ENCODE peak calls at places on chromosomes 7 and 10, in six cellular contexts. M is mesenchymal stem cell, Z is IMR-90, B is fibroblast of lung, K is hepatocyte, A is endothelial cell of umbilical vein. R is an unnamed sample.

GRCh38 chr7:78279035-78279434 is 480.5 kb downstream of the PHTF2 start:
- DNase-seq in K (no peak), M (peak; percentile 69), A (peak; percentile 81), B (peak; percentile 86), Z (peak; percentile 91), R (no peak)

GRCh38 chr10:97827778-97828291 is 21.8 kb upstream of the GOLGA7B start:
- DNase-seq in A (no peak), B (peak; percentile 2), M (no peak), K (no peak), Z (no peak), R (no peak)

GRCh38 chr10:100890696-100891271 is 22.0 kb upstream of the SLF2 start:
- DNase-seq in A (peak; percentile 64), Z (peak; percentile 98), K (peak; percentile 55), M (peak; percentile 97), B (peak; percentile 98), R (no peak)

GRCh38 chr7:130894146-130895005 is 160.4 kb upstream of the KLF14 start:
- DNase-seq in A (peak; percentile 54), Z (peak; percentile 78), K (no peak), B (peak; percentile 78), M (peak; percentile 77), R (no peak)

GRCh38 chr7:103649052-103649451 is 203.0 kb upstream of the SLC26A5 start:
- DNase-seq in Z (no peak), M (no peak), A (no peak), B (no peak), K (no peak), R (no peak)

GRCh38 chr7:5606235-5606634 is 175.2 kb downstream of the RNF216 start:
- DNase-seq in K (no peak), A (no peak), M (no peak), Z (no peak), B (no peak), R (no peak)

GRCh38 chr10:84499846-84500245 is 171.5 kb downstream of the CCSER2 start:
- DNase-seq in K (no peak), Z (peak; percentile 12), A (peak; percentile 50), M (peak; percentile 57), B (peak; percentile 38), R (no peak)

GRCh38 chr7:4097001-4097609 is 585.0 kb upstream of the FOXK1 start:
- DNase-seq in A (no peak), K (no peak), M (no peak), Z (no peak), B (no peak), R (no peak)

GRCh38 chr7:139043823-139044812 is 8.3 kb upstream of the ZC3HAV1L start:
- DNase-seq in M (peak; percentile 79), B (no peak), Z (peak; percentile 44), K (no peak), A (peak; percentile 21), R (no peak)

GRCh38 chr7:148664319-148664718 is 34.4 kb upstream of the CUL1 start:
- DNase-seq in B (peak; percentile 83), K (peak; percentile 18), A (peak; percentile 38), Z (peak; percentile 27), M (peak; percentile 6), R (no peak)

GRCh38 chr7:128836729-128837348 is 6.6 kb downstream of the FLNC start:
- DNase-seq in K (no peak), B (no peak), A (no peak), Z (no peak), M (no peak), R (no peak)

GRCh38 chr10:28946479-28946878 is 269.2 kb downstream of the BAMBI start:
- DNase-seq in B (peak; percentile 89), K (no peak), M (peak; percentile 48), Z (peak; percentile 79), A (no peak), R (no peak)

GRCh38 chr7:136049117-136049516 is 72.0 kb upstream of the MTPN start:
- DNase-seq in Z (no peak), K (no peak), M (no peak), B (no peak), A (no peak), R (no peak)

GRCh38 chr7:157495594-157495993 is 158.8 kb downstream of the DNAJB6 start:
- DNase-seq in M (no peak), B (no peak), Z (no peak), K (no peak), A (no peak), R (no peak)

GRCh38 chr7:157508477-157508881 is 171.7 kb downstream of the DNAJB6 start:
- DNase-seq in Z (no peak), K (no peak), B (no peak), M (no peak), A (no peak), R (no peak)

GRCh38 chr10:74738543-74738942 is 87.9 kb upstream of the KAT6B start:
- DNase-seq in M (no peak), Z (no peak), B (no peak), A (no peak), K (no peak), R (peak; percentile 25)

GRCh38 chr7:41333506-41333905 is 369.4 kb downstream of the INHBA start:
- DNase-seq in M (peak; percentile 65), Z (peak; percentile 87), A (no peak), K (no peak), B (peak; percentile 94), R (no peak)

GRCh38 chr10:15742831-15743230 is 23.1 kb upstream of the ITGA8 start:
- DNase-seq in M (no peak), A (no peak), Z (no peak), B (peak; percentile 87), K (no peak), R (no peak)

GRCh38 chr7:4681922-4682620 is at the start of gene FOXK1:
- DNase-seq in M (peak; percentile 64), B (peak; percentile 65), Z (peak; percentile 65), K (peak; percentile 91), A (peak; percentile 39), R (peak; percentile 86)

GRCh38 chr7:101916876-101917275 is 99.5 kb downstream of the CUX1 start:
- DNase-seq in M (no peak), K (no peak), A (no peak), Z (no peak), B (no peak), R (no peak)

GRCh38 chr7:48813472-48813871 is 110.9 kb upstream of the CDC14C start:
- DNase-seq in Z (no peak), B (no peak), A (no peak), M (no peak), K (no peak), R (no peak)

GRCh38 chr7:77796960-77797359 is 1.3 kb downstream of the TMEM60 start:
- DNase-seq in K (no peak), A (no peak), Z (no peak), M (peak; percentile 18), B (no peak), R (no peak)

GRCh38 chr7:73850781-73851207 is 8.5 kb upstream of the METTL27 start:
- DNase-seq in M (peak; percentile 96), K (peak; percentile 77), A (peak; percentile 89), B (peak; percentile 99), Z (peak; percentile 99), R (no peak)

GRCh38 chr7:84633-85020 is 107.7 kb upstream of the FAM20C start:
- DNase-seq in M (no peak), A (no peak), B (no peak), Z (no peak), K (peak; percentile 1), R (no peak)

GRCh38 chr7:101614939-101615302 is 14.2 kb downstream of the MYL10 start:
- DNase-seq in A (no peak), M (no peak), K (no peak), Z (no peak), B (peak; percentile 38), R (no peak)

GRCh38 chr10:101485681-101486554 is 102.1 kb downstream of the POLL start:
- DNase-seq in M (no peak), Z (no peak), B (no peak), K (peak; percentile 9), A (no peak), R (no peak)

GRCh38 chr7:88243345-88243909 is 23.6 kb upstream of the SRI start:
- DNase-seq in A (peak; percentile 75), M (peak; percentile 43), K (peak; percentile 64), Z (peak; percentile 44), B (peak; percentile 51), R (peak; percentile 24)
- H2AFZ ChIP-seq in A (peak overlapping the region; percentile 44), M (no peak overlapping the region), K (no peak overlapping the region), Z (no peak overlapping the region), B (no peak overlapping the region), R (no peak overlapping the region)

GRCh38 chr10:53236941-53237340 is 464.4 kb upstream of the MBL2 start:
- DNase-seq in M (no peak), K (peak; percentile 23), B (no peak), Z (no peak), A (no peak), R (no peak)
- H3K4me2 ChIP-seq in M (no peak overlapping the region), K (no peak overlapping the region), B (no peak overlapping the region), Z (no peak overlapping the region), A (no peak overlapping the region), R (no peak overlapping the region)

GRCh38 chr10:78276139-78276538 is 242.5 kb downstream of the RPS24 start:
- DNase-seq in M (no peak), Z (no peak), B (no peak), K (no peak), A (no peak), R (no peak)

GRCh38 chr10:78274491-78274890 is 240.8 kb downstream of the RPS24 start:
- DNase-seq in Z (no peak), A (no peak), K (no peak), B (no peak), M (no peak), R (no peak)

GRCh38 chr10:78280604-78281003 is 246.9 kb downstream of the RPS24 start:
- DNase-seq in M (no peak), B (no peak), Z (no peak), A (no peak), K (no peak), R (no peak)

GRCh38 chr10:78277734-78278404 is 244.2 kb downstream of the RPS24 start:
- DNase-seq in B (peak; percentile 72), Z (peak; percentile 75), M (peak; percentile 78), K (peak; percentile 23), A (no peak), R (no peak)

DNA sequence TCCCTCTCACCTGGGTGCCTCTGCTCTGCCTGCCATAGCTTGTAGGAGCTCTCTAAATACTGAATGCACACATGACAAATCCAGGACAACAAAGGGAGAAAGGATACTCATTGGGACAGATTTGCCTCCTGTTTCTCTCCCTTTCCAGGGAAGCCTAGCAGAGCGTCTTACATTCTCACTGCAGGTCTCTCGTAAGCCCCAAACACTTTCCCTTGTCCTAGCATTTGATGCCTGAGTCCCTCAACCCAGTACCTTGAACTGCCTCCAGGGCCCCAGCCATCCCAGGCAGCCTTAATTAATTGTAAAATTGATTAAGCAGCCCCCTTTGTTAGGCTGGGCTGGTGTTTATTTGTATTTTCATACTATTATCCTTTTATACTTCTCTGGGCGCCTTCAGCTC is 243.6 kb downstream of the RPS24 start:
- DNase-seq in Z (no peak), B (no peak), A (no peak), K (no peak), M (no peak), R (no peak)
- H2AFZ ChIP-seq in Z (no peak overlapping the region), B (no peak overlapping the region), A (no peak overlapping the region), K (no peak overlapping the region), M (no peak overlapping the region), R (no peak overlapping the region)

DNA sequence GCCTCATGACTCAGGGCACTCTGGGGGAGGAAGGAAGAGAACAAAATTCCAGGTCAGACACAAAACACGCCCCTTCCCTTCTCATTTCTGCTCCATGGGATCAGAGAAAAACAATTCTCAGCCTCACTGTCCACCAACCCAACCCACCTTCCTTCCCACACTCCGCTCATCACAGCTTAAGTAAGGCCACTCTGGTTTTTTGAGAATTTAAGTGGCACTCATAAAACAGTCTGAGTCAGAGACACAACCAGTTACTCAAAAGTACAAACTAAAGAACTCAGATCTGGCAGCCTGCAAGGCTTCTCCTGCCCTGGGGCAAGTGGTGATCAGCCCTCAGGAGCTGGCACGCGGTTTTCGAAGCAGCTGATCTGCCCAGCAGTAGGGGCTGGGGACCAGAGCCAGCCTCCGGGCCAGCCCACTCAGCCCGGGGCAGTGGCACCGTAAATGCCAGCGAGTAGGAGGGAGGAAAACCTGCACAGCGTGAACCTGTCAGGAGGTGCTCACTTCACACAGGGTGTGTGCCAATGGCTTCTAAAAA is 39.1 kb upstream of the ABLIM1 start:
- DNase-seq in K (no peak), B (peak; percentile 76), M (peak; percentile 40), Z (peak; percentile 37), A (peak; percentile 74), R (no peak)
- H3K4me2 ChIP-seq in K (no peak overlapping the region), B (no peak overlapping the region), M (no peak overlapping the region), Z (peak overlapping the region; percentile 16), A (peak overlapping the region; percentile 56), R (no peak overlapping the region)